ENCODE peak calls at places on chromosomes 3 and 15, in six cellular contexts. One of them, this sample, is unnamed.

GRCh38 chr15:58504674-58505234 is 73.0 kb downstream of the LIPC start:
- DNase-seq in SIG-M5: no peak
- DNase-seq in WTC11: no peak
- DNase-seq in KBM-7: no peak
- DNase-seq in Daoy: no peak
- DNase-seq in glomerular endothelial cell: no peak
- DNase-seq in this sample: no peak

GRCh38 chr3:28386049-28386448 is 37.4 kb upstream of the AZI2 start:
- DNase-seq in SIG-M5: no peak
- DNase-seq in WTC11: no peak
- DNase-seq in KBM-7: peak; percentile 37
- DNase-seq in Daoy: no peak
- DNase-seq in glomerular endothelial cell: no peak
- DNase-seq in this sample: no peak

GRCh38 chr3:66014641-66015040 is 24.1 kb downstream of the MAGI1 start:
- DNase-seq in SIG-M5: no peak
- DNase-seq in WTC11: no peak
- DNase-seq in KBM-7: no peak
- DNase-seq in Daoy: no peak
- DNase-seq in glomerular endothelial cell: no peak
- DNase-seq in this sample: no peak

GRCh38 chr3:42531470-42531869 is 29.0 kb downstream of the VIPR1 start:
- DNase-seq in SIG-M5: no peak
- DNase-seq in WTC11: no peak
- DNase-seq in KBM-7: no peak
- DNase-seq in Daoy: no peak
- DNase-seq in glomerular endothelial cell: no peak
- DNase-seq in this sample: no peak

GRCh38 chr3:9793161-9793781 is 389 bp downstream of the ARPC4 start:
- DNase-seq in SIG-M5: no peak
- DNase-seq in WTC11: no peak
- DNase-seq in KBM-7: peak; percentile 47
- DNase-seq in Daoy: peak; percentile 25
- DNase-seq in glomerular endothelial cell: no peak
- DNase-seq in this sample: peak; percentile 29

GRCh38 chr15:77839970-77840609 is 207.4 kb upstream of the LINGO1 start:
- DNase-seq in SIG-M5: no peak
- DNase-seq in WTC11: no peak
- DNase-seq in KBM-7: no peak
- DNase-seq in Daoy: no peak
- DNase-seq in glomerular endothelial cell: no peak
- DNase-seq in this sample: no peak

GRCh38 chr3:123610331-123610730 is 25.5 kb upstream of the HACD2 start:
- DNase-seq in SIG-M5: no peak
- DNase-seq in WTC11: no peak
- DNase-seq in KBM-7: peak; percentile 68
- DNase-seq in Daoy: no peak
- DNase-seq in glomerular endothelial cell: no peak
- DNase-seq in this sample: no peak

GRCh38 chr3:119098620-119099222 is 47.2 kb upstream of the TEX55 start:
- DNase-seq in SIG-M5: no peak
- DNase-seq in WTC11: no peak
- DNase-seq in KBM-7: peak; percentile 43
- DNase-seq in Daoy: peak; percentile 35
- DNase-seq in glomerular endothelial cell: peak; percentile 12
- DNase-seq in this sample: peak; percentile 47

GRCh38 chr3:25904248-25904647 is 114.4 kb downstream of the OXSM start:
- DNase-seq in SIG-M5: no peak
- DNase-seq in WTC11: no peak
- DNase-seq in KBM-7: no peak
- DNase-seq in Daoy: no peak
- DNase-seq in glomerular endothelial cell: no peak
- DNase-seq in this sample: no peak

GRCh38 chr3:39292961-39293360 is 13.1 kb upstream of the CX3CR1 start:
- DNase-seq in SIG-M5: no peak
- DNase-seq in WTC11: no peak
- DNase-seq in KBM-7: no peak
- DNase-seq in Daoy: no peak
- DNase-seq in glomerular endothelial cell: no peak
- DNase-seq in this sample: no peak

This sample was measured in iPS-NIHi11.